ENCODE peak calls at places on chromosomes 6 and 20, in nine cellular contexts. I, A, U, D, O, Q, W, T and K are unnamed samples. For H3K36me3, the result is how much of the 10 kb centered on the place peaks cover.

GRCh38 chr6:106473807-106474206 is 113.3 kb downstream of the CRYBG1 start:
- DNase-seq in I (no peak), T (no peak), A (no peak), O (no peak), D (no peak), W (no peak), U (no peak), Q (no peak), K (no peak)

GRCh38 chr20:10637062-10637559 is 36.7 kb downstream of the JAG1 start:
- DNase-seq in W (peak), U (no peak), Q (no peak), I (no peak), O (peak), D (no peak), A (no peak), T (no peak), K (no peak)

GRCh38 chr20:51966296-51966971 is 164.1 kb upstream of the SALL4 start:
- DNase-seq in T (peak), A (peak), Q (peak), U (peak), I (no peak), O (peak), W (peak), D (no peak), K (no peak)

GRCh38 chr6:165231581-165232276 is 77.7 kb downstream of the C6orf118 start:
- DNase-seq in W (no peak), T (peak), O (peak), A (no peak), Q (no peak), U (no peak), D (no peak), I (no peak), K (no peak)

GRCh38 chr6:53390010-53390409 is 41.3 kb upstream of the ELOVL5 start:
- DNase-seq in I (no peak), A (no peak), D (no peak), U (no peak), Q (no peak), W (no peak), O (no peak), T (no peak), K (no peak)

GRCh38 chr6:144284753-144285547 is at the start of gene UTRN:
- DNase-seq in T (peak), Q (peak), I (peak), D (peak), W (peak), A (peak), O (peak), U (peak), K (peak)

GRCh38 chr20:58717278-58718091 is 24.9 kb downstream of the NPEPL1 start:
- DNase-seq in Q (peak), I (no peak), A (peak), O (no peak), W (peak), U (peak), D (peak), T (no peak), K (no peak)

GRCh38 chr20:20295621-20296498 is 72.0 kb upstream of the INSM1 start:
- DNase-seq in T (no peak), I (no peak), D (no peak), A (no peak), Q (no peak), U (no peak), O (no peak), W (no peak), K (no peak)

GRCh38 chr6:73286752-73287151 is 23.8 kb upstream of the KHDC1 start:
- DNase-seq in O (no peak), T (no peak), I (no peak), U (no peak), Q (no peak), A (no peak), W (no peak), D (no peak), K (no peak)

GRCh38 chr6:36443951-36444428 is 1.2 kb downstream of the KCTD20 start:
- DNase-seq in A (no peak), O (no peak), T (no peak), U (no peak), W (no peak), D (no peak), I (no peak), Q (no peak), K (no peak)

GRCh38 chr6:106102034-106102433 is 15.9 kb downstream of the PRDM1 start:
- DNase-seq in T (no peak), W (no peak), D (no peak), I (no peak), O (no peak), A (no peak), Q (no peak), U (no peak), K (no peak)

GRCh38 chr20:44762466-44763140 is 16.9 kb downstream of the KCNK15 start:
- DNase-seq in D (no peak), U (no peak), A (no peak), W (no peak), I (no peak), O (peak), Q (no peak), T (no peak), K (no peak)

GRCh38 chr6:133724726-133725125 is 164.2 kb upstream of the TCF21 start:
- DNase-seq in T (no peak), O (no peak), A (no peak), W (no peak), D (no peak), U (no peak), Q (no peak), I (no peak), K (no peak)

GRCh38 chr20:25061821-25062530 is 4.0 kb upstream of the ACSS1 start:
- DNase-seq in T (no peak), A (peak), U (peak), O (no peak), Q (peak), D (peak), I (no peak), W (no peak), K (no peak)

GRCh38 chr20:38825901-38826625 is 20.6 kb downstream of the PPP1R16B start:
- DNase-seq in A (no peak), Q (peak), I (no peak), U (no peak), D (no peak), W (no peak), O (no peak), T (no peak), K (no peak)

GRCh38 chr20:4862661-4863060 is 138.6 kb downstream of the SLC23A2 start:
- DNase-seq in I (no peak), A (no peak), W (no peak), U (no peak), Q (no peak), O (no peak), D (no peak), T (no peak), K (no peak)

GRCh38 chr20:63132715-63133471 is 83.0 kb downstream of the YTHDF1 start:
- DNase-seq in A (no peak), W (no peak), O (peak), I (no peak), Q (no peak), D (peak), U (no peak), T (no peak), K (no peak)

GRCh38 chr20:19254956-19255355 is 42.5 kb downstream of the SLC24A3 start:
- DNase-seq in Q (no peak), A (no peak), O (no peak), D (no peak), U (no peak), W (no peak), I (no peak), T (no peak), K (no peak)

GRCh38 chr6:163942790-163943189 is 528.3 kb downstream of the QKI start:
- DNase-seq in I (no peak), U (no peak), Q (no peak), W (no peak), T (no peak), O (no peak), D (no peak), A (no peak), K (no peak)

GRCh38 chr6:84762941-84763396 is 1.4 kb downstream of the TBX18 start:
- DNase-seq in D (peak), O (peak), I (no peak), A (no peak), W (peak), T (no peak), U (no peak), Q (peak), K (peak)

GRCh38 chr20:1334761-1335160 is 5.8 kb upstream of the SDCBP2 start:
- DNase-seq in W (no peak), T (no peak), D (no peak), Q (peak), I (no peak), O (no peak), A (no peak), U (no peak), K (no peak)

GRCh38 chr6:139030539-139030938 is 2.0 kb downstream of the ABRACL start:
- DNase-seq in Q (peak), T (no peak), D (no peak), W (no peak), I (no peak), O (no peak), U (no peak), A (no peak), K (no peak)

GRCh38 chr6:139028242-139028657 is 295 bp upstream of the ABRACL start:
- DNase-seq in W (no peak), Q (no peak), U (no peak), I (no peak), D (no peak), T (no peak), O (no peak), A (no peak), K (no peak)

GRCh38 chr6:139030211-139030530 is 1.6 kb downstream of the ABRACL start:
- DNase-seq in D (no peak), T (no peak), A (no peak), U (no peak), Q (no peak), W (no peak), I (no peak), O (no peak), K (no peak)

GRCh38 chr6:139028658-139029469 is at the start of gene ABRACL:
- DNase-seq in O (peak), D (peak), Q (peak), W (peak), T (peak), U (peak), I (peak), A (peak), K (peak)

DNA sequence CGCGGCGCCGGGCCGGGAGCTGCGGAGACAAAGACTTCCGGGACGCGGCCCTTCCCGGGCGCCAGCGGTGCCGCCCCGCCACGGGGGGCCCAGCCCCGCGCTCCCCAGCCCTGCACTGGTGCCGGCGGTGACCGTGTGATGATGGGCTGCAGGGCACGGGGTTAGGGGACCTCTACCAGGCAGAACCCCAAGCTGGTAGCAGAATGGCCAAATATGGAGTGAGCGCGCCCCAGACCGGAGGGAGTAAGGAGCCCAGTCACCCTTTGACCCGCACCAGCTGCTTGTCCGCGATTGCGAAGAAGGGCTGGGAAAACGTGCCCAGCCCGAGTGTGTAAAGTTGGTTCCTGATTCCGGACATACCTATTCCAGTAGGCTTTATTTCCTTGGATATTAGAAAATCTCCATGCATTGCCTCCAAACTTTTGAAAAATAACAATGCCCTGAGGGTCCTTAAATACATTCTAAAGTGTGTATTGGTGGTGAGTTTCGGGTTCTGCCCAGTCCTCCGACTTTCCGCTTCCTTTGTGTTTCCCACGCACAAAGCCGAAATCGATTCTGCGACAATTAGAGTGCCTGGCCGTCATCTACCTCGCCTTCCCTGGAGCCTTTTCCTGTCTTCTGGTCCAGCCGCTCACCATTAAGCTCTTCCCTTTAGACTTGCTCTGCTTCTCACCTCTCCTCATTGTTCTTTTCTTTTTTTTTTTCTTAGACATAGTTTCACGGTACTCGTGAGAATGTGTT is 1.1 kb downstream of the ABRACL start:
- DNase-seq in U (peak), D (peak), Q (peak), O (peak), I (no peak), W (peak), T (peak), A (peak), K (peak)
- TF ChIP-seq POLR2A in U (no peak), D (no peak), Q (peak), O (no peak), I (no peak), W (no peak), T (no peak), A (no peak), K (no peak)

GRCh38 chr6:157203312-157203744 is 120.0 kb downstream of the TMEM242 start:
- DNase-seq in W (no peak), Q (no peak), O (no peak), U (no peak), A (no peak), T (no peak), I (no peak), D (no peak), K (no peak)
- H3K36me3 ChIP-seq in W (under half), Q (under half), O (under half), U (under half), A (half or more), T (under half), I (under half), D (half or more), K (under half)

GRCh38 chr6:5749666-5750215 is 257.0 kb downstream of the NRN1 start:
- DNase-seq in Q (no peak), D (no peak), O (no peak), U (no peak), W (no peak), I (no peak), T (no peak), A (no peak), K (no peak)

GRCh38 chr6:5753187-5753586 is 253.5 kb downstream of the NRN1 start:
- DNase-seq in I (no peak), U (no peak), T (peak), O (no peak), D (no peak), W (no peak), Q (no peak), A (no peak), K (no peak)

GRCh38 chr6:5752282-5752681 is 254.4 kb downstream of the NRN1 start:
- DNase-seq in Q (no peak), T (peak), O (no peak), W (no peak), D (no peak), U (no peak), A (no peak), I (no peak), K (no peak)

GRCh38 chr6:5749016-5749665 is 257.6 kb downstream of the NRN1 start:
- DNase-seq in O (no peak), I (no peak), U (no peak), W (no peak), Q (no peak), T (no peak), A (no peak), D (no peak), K (no peak)

DNA sequence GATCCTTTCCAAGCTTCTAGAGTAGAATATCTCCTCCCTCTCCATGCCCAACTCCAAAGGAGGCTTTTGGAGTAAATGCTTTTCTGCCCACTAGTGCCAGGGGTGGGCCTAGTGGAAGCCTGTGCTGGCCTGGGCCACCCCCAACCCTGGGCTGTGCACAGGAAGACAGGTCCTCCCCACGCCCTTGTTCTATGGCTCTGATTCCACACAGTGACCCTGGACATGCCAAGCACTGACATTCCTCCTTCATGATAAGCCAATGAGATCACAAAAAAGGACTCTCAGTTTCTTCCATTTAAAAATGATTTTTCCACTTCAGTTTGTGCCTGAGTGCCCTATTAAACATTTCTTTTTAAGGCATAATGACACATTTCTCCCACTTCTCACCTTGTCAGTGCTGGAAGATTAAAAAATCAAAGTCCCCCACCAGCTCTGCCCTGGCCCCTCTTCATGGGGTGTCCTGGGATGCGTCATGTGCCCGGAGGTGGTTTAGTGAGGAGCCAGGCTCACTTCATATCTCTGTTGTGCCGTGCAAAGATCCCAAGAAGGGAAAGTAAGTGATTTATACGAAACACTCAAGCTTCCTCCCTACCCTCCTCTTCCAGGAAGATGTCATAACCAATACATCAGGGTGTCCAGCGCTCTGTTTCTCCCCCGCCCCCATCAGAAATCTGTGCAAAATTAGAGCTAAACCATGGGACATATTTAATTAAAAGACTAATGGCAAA is 255.0 kb downstream of the NRN1 start:
- DNase-seq in O (no peak), T (no peak), A (no peak), I (no peak), U (no peak), D (no peak), W (no peak), Q (no peak), K (no peak)
- H3K4me3 ChIP-seq in O (no peak), T (no peak), A (no peak), I (no peak), U (no peak), D (no peak), W (no peak), Q (no peak), K (no peak)

DNA sequence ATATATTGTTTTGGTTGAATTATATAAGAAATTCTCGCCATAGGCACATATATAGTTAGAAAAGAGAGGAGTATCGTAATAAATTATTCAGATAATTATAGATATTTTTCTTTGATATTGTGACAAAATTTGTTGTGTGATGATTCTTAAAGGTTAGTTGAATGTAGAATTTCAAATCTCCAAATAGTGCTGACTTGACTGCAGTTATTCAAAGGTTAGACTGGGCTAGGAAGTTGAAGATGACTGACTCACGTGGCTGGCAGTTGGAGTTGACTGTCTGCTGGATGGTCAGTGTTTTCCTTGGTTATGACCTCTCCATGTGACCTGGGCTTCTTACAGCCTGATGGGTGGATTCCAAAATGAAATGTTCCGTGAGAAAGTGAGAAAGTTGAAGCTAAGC is 55.3 kb downstream of the FLRT3 start:
- DNase-seq in D (no peak), O (no peak), W (no peak), I (no peak), T (no peak), U (no peak), Q (no peak), A (no peak), K (no peak)
- TF ChIP-seq POLR2A in D (no peak), O (no peak), W (no peak), I (no peak), T (no peak), U (no peak), Q (no peak), A (no peak), K (no peak)

DNA sequence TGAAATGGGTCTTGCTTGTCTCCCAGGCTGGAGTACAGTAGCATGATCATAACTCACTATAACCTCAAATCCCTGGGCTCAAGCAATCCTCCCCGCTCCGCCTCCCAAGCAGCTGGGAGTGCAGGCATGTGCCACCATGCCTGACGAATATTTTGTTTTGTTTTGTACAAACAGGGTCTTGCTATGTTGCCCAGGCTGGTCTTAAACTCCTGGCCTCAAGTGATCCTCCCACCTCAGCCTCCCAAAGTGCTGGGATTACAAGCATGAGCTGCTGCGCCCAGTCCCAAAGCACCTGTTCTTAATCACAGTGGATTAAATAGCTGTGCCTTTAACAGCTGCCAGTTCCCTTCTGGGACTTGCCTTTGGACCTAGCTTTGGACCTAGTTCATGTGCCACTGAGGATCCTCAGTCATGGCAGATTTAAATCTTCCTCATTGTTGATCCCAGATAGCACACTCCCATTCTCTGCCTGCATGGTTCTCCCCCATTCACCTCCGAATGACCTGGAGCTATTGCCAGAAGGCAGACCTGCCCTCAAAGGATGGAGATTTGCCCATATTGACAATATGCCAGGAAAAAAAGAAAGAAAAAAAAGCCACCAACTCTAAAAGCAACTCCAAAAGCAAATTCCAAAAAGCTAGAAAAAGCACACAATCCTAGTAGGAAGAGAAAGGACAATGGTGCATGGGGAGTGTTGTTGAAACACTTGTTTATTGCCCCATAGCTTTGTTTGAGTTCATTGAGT is 10.6 kb downstream of the POFUT1 start:
- DNase-seq in T (no peak), O (no peak), U (no peak), A (no peak), D (no peak), I (no peak), W (no peak), Q (no peak), K (no peak)
- H3K36me3 ChIP-seq in T (under half), O (under half), U (under half), A (half or more), D (under half), I (under half), W (under half), Q (under half), K (under half)

DNA sequence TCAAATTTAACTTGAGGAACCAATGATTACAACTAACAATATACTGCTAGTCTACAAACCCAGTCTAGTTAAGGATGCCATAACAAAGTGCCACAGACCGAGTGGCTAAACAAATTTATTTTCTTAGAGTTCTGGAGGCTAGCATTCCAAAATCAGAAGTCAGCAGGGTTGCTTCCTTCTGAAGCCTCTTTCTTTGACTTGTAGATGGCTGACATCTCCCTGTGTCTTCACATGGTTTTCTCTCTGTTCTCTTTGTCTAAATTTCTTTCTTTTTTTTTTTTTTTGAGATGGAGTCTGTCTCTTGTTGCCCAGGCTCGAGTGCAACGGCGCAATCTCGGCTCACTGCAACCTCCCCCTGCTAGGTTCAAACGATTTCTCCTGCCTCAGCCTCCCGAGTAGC is 56.1 kb downstream of the NCOA3 start:
- DNase-seq in D (no peak), Q (no peak), I (no peak), U (no peak), W (no peak), O (no peak), T (no peak), A (no peak), K (no peak)
- H3K4me3 ChIP-seq in D (no peak), Q (no peak), I (no peak), U (no peak), W (no peak), O (no peak), T (no peak), A (no peak), K (no peak)

GRCh38 chr20:35463455-35464300 is 8.3 kb downstream of the CEP250 start:
- DNase-seq in Q (peak), O (peak), T (peak), I (no peak), D (no peak), U (peak), W (peak), A (peak), K (peak)

GRCh38 chr20:35458388-35458787 is 3.0 kb downstream of the CEP250 start:
- DNase-seq in I (no peak), Q (no peak), D (no peak), T (no peak), U (no peak), O (no peak), A (no peak), W (no peak), K (no peak)

GRCh38 chr20:35462351-35462750 is 7.0 kb downstream of the CEP250 start:
- DNase-seq in A (no peak), D (no peak), U (no peak), I (no peak), W (no peak), T (no peak), Q (no peak), O (no peak), K (no peak)

GRCh38 chr20:35465976-35466375 is 10.6 kb downstream of the CEP250 start:
- DNase-seq in I (no peak), Q (no peak), D (no peak), A (no peak), T (no peak), U (peak), W (no peak), O (no peak), K (peak)

GRCh38 chr20:35461620-35462019 is 6.2 kb downstream of the CEP250 start:
- DNase-seq in T (no peak), U (no peak), W (no peak), D (no peak), A (no peak), O (no peak), I (no peak), Q (no peak), K (no peak)
- TF ChIP-seq POLR2A in T (no peak), U (no peak), W (no peak), D (no peak), A (no peak), O (no peak), I (no peak), Q (no peak), K (no peak)